ENCODE peak calls at places on chromosomes 12 and 14, in six cellular contexts. One of them, this sample, is unnamed.

GRCh38 chr14:49366416-49366815 is 219.8 kb downstream of the RPS29 start:
- DNase-seq in H1: no peak
- DNase-seq in IMR-90: no peak
- DNase-seq in neuronal stem cell: no peak
- DNase-seq in mesendoderm: peak
- DNase-seq in mesenchymal stem cell: no peak
- DNase-seq in this sample: no peak

GRCh38 chr14:93375673-93376156 is 28.7 kb downstream of the COX8C start:
- DNase-seq in mesenchymal stem cell: no peak
- DNase-seq in IMR-90: no peak
- DNase-seq in H1: no peak
- DNase-seq in neuronal stem cell: no peak
- DNase-seq in mesendoderm: no peak
- DNase-seq in this sample: no peak

GRCh38 chr14:97412933-97413574 is 615.9 kb downstream of the VRK1 start:
- DNase-seq in IMR-90: no peak
- DNase-seq in neuronal stem cell: no peak
- DNase-seq in mesenchymal stem cell: no peak
- DNase-seq in H1: no peak
- DNase-seq in mesendoderm: no peak
- DNase-seq in this sample: no peak

GRCh38 chr14:96255501-96256366 is at the start of gene BDKRB1:
- DNase-seq in IMR-90: peak
- DNase-seq in mesenchymal stem cell: peak
- DNase-seq in neuronal stem cell: no peak
- DNase-seq in mesendoderm: no peak
- DNase-seq in H1: no peak
- DNase-seq in this sample: no peak

GRCh38 chr12:117236456-117237001 is 46.3 kb upstream of the FBXO21 start:
- DNase-seq in IMR-90: peak
- DNase-seq in neuronal stem cell: peak
- DNase-seq in mesenchymal stem cell: peak
- DNase-seq in H1: peak
- DNase-seq in mesendoderm: peak
- DNase-seq in this sample: peak

GRCh38 chr14:87312138-87312537 is 680.8 kb downstream of the GALC start:
- DNase-seq in mesendoderm: peak
- DNase-seq in H1: no peak
- DNase-seq in IMR-90: no peak
- DNase-seq in neuronal stem cell: no peak
- DNase-seq in mesenchymal stem cell: no peak
- DNase-seq in this sample: no peak

GRCh38 chr12:106135781-106136180 is 3.0 kb downstream of the NUAK1 start:
- DNase-seq in IMR-90: peak
- DNase-seq in mesenchymal stem cell: peak
- DNase-seq in neuronal stem cell: no peak
- DNase-seq in H1: no peak
- DNase-seq in mesendoderm: no peak
- DNase-seq in this sample: no peak

GRCh38 chr12:67751376-67751928 is 102.9 kb downstream of the DYRK2 start:
- DNase-seq in mesenchymal stem cell: peak
- DNase-seq in IMR-90: peak
- DNase-seq in mesendoderm: no peak
- DNase-seq in neuronal stem cell: no peak
- DNase-seq in H1: no peak
- DNase-seq in this sample: no peak

GRCh38 chr12:117218149-117218548 is 27.9 kb upstream of the FBXO21 start:
- DNase-seq in mesenchymal stem cell: no peak
- DNase-seq in IMR-90: no peak
- DNase-seq in neuronal stem cell: no peak
- DNase-seq in mesendoderm: no peak
- DNase-seq in H1: no peak
- DNase-seq in this sample: no peak

GRCh38 chr12:113237748-113238147 is 16.5 kb downstream of the TPCN1 start:
- DNase-seq in neuronal stem cell: no peak
- DNase-seq in H1: no peak
- DNase-seq in mesenchymal stem cell: no peak
- DNase-seq in IMR-90: no peak
- DNase-seq in mesendoderm: no peak
- DNase-seq in this sample: no peak

DNA sequence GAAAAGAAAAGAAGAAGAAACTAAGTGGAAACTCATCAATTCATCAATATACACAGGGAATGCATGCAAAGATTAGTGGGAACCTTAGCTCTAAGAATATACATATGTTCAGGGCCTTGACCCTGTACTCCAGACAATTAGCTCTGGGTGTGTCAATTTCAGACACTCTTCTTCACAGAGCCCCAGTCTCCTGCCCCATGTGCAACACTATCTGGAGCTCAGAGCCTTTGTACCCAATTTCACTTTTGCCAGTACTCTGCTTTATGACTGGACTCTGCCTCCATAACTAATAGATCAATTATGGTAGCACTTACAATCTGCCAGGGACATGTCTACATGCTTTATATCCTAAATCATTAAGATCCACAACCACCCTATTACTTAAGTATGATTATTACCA is 152.6 kb upstream of the PLEKHG7 start:
- DNase-seq in H1: no peak
- DNase-seq in IMR-90: no peak
- DNase-seq in mesenchymal stem cell: no peak
- DNase-seq in mesendoderm: no peak
- DNase-seq in neuronal stem cell: no peak
- DNase-seq in this sample: no peak
- H2BK120ac ChIP-seq in H1: no peak
- H2BK120ac ChIP-seq in IMR-90: no peak
- H2BK120ac ChIP-seq in mesenchymal stem cell: no peak
- H2BK120ac ChIP-seq in mesendoderm: no peak
- H2BK120ac ChIP-seq in neuronal stem cell: no peak
- H2BK120ac ChIP-seq in this sample: no peak

DNA sequence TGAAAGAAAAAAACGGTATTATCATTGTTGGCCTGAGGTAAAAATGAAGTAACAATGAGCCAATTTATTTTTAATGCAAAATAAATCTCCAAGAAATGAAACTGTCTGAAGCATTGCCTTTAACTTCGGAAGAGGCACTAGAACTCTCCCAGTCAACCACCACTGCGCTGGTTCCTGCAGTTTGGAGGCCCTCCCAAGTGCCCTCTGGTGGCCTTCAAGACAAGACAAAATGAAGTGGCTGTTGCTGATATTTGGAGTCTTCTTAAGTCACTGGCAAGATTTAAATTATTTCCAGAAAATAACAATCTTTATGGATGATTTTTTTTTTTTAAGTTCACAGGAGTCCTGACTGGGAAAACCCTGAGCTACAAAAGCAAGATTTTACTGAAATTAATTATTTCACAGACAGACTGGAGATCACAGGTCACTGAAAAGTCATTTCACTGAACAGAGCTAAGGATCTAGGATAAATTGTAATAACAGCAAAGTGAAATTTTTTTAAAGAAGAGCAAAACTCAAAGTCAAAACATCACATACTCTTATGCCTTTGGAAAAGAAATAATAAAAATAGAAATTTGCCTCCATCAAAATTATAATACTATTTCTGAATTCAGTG is 58.2 kb downstream of the DICER1 start:
- DNase-seq in mesenchymal stem cell: peak
- DNase-seq in neuronal stem cell: peak
- DNase-seq in mesendoderm: peak
- DNase-seq in H1: no peak
- DNase-seq in IMR-90: peak
- DNase-seq in this sample: peak
- H2BK120ac ChIP-seq in mesenchymal stem cell: no peak
- H2BK120ac ChIP-seq in neuronal stem cell: no peak
- H2BK120ac ChIP-seq in mesendoderm: no peak
- H2BK120ac ChIP-seq in H1: no peak
- H2BK120ac ChIP-seq in IMR-90: no peak
- H2BK120ac ChIP-seq in this sample: no peak

DNA sequence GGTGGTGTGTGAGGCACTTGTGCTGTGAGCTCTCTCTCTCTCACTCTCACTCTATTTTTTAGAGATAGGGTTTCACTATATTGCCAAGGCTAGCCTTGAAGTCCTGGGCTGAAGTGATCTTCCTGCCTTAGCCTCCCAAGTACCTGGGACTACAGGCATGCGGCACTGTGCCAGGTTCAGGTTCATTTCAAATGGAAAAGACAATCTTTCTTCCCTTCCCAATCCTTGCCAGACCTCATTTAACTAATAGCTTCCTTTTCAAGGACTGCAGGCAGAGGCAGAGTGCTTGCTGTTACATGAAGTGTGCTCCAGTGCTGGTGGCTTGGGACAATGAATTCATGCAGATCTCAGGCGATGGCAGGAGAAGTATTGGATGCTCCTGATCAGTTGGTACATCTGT is 73.2 kb upstream of the BICD1 start:
- DNase-seq in neuronal stem cell: no peak
- DNase-seq in mesendoderm: no peak
- DNase-seq in H1: no peak
- DNase-seq in mesenchymal stem cell: no peak
- DNase-seq in IMR-90: no peak
- DNase-seq in this sample: no peak
- H2BK120ac ChIP-seq in neuronal stem cell: no peak
- H2BK120ac ChIP-seq in mesendoderm: no peak
- H2BK120ac ChIP-seq in H1: no peak
- H2BK120ac ChIP-seq in mesenchymal stem cell: no peak
- H2BK120ac ChIP-seq in IMR-90: no peak
- H2BK120ac ChIP-seq in this sample: no peak

GRCh38 chr12:14841761-14842160 is 1.6 kb downstream of the ART4 start:
- DNase-seq in IMR-90: peak
- DNase-seq in mesenchymal stem cell: peak
- DNase-seq in neuronal stem cell: no peak
- DNase-seq in mesendoderm: peak
- DNase-seq in H1: no peak
- DNase-seq in this sample: no peak
- H2BK120ac ChIP-seq in IMR-90: peak
- H2BK120ac ChIP-seq in mesenchymal stem cell: no peak
- H2BK120ac ChIP-seq in neuronal stem cell: no peak
- H2BK120ac ChIP-seq in mesendoderm: no peak
- H2BK120ac ChIP-seq in H1: no peak
- H2BK120ac ChIP-seq in this sample: no peak

DNA sequence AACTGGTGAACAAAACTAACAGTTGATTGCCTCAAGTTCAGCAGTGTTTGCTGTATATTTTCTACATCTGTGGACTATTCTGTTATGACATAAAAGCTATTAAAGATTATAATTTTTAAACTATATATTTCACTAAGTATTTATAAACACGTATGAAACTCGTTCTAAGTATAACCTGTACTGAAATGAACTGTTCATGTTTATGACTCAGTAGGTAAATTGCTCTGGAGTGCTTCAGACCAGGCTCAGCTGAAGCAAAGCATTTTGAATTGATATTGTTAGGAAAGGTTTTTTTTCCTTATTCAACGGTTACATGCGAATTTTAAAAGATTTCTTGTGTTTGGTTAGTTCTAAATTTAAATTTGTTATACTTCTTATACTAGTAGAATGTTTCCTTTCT is 151.3 kb downstream of the RAD51B start:
- DNase-seq in H1: no peak
- DNase-seq in neuronal stem cell: no peak
- DNase-seq in mesenchymal stem cell: no peak
- DNase-seq in IMR-90: peak
- DNase-seq in mesendoderm: no peak
- DNase-seq in this sample: no peak
- H2BK120ac ChIP-seq in H1: no peak
- H2BK120ac ChIP-seq in neuronal stem cell: no peak
- H2BK120ac ChIP-seq in mesenchymal stem cell: no peak
- H2BK120ac ChIP-seq in IMR-90: no peak
- H2BK120ac ChIP-seq in mesendoderm: no peak
- H2BK120ac ChIP-seq in this sample: no peak

GRCh38 chr12:24945822-24946221 is 3.1 kb downstream of the BCAT1 start:
- DNase-seq in mesendoderm: no peak
- DNase-seq in H1: no peak
- DNase-seq in mesenchymal stem cell: no peak
- DNase-seq in IMR-90: no peak
- DNase-seq in neuronal stem cell: no peak
- DNase-seq in this sample: no peak
- H2BK120ac ChIP-seq in mesendoderm: peak
- H2BK120ac ChIP-seq in H1: peak
- H2BK120ac ChIP-seq in mesenchymal stem cell: no peak
- H2BK120ac ChIP-seq in IMR-90: no peak
- H2BK120ac ChIP-seq in neuronal stem cell: no peak
- H2BK120ac ChIP-seq in this sample: no peak

GRCh38 chr14:74621556-74621955 is 9.5 kb upstream of the LTBP2 start:
- DNase-seq in IMR-90: no peak
- DNase-seq in H1: no peak
- DNase-seq in neuronal stem cell: no peak
- DNase-seq in mesenchymal stem cell: no peak
- DNase-seq in mesendoderm: peak
- DNase-seq in this sample: no peak

GRCh38 chr14:74619672-74620131 is 7.7 kb upstream of the LTBP2 start:
- DNase-seq in neuronal stem cell: no peak
- DNase-seq in IMR-90: peak
- DNase-seq in H1: no peak
- DNase-seq in mesendoderm: peak
- DNase-seq in mesenchymal stem cell: peak
- DNase-seq in this sample: no peak

GRCh38 chr14:74622257-74622656 is 10.2 kb upstream of the LTBP2 start:
- DNase-seq in H1: no peak
- DNase-seq in IMR-90: no peak
- DNase-seq in mesenchymal stem cell: no peak
- DNase-seq in neuronal stem cell: no peak
- DNase-seq in mesendoderm: no peak
- DNase-seq in this sample: no peak

GRCh38 chr14:74620923-74621322 is 8.9 kb upstream of the LTBP2 start:
- DNase-seq in mesenchymal stem cell: no peak
- DNase-seq in IMR-90: no peak
- DNase-seq in H1: no peak
- DNase-seq in neuronal stem cell: no peak
- DNase-seq in mesendoderm: no peak
- DNase-seq in this sample: no peak

GRCh38 chr14:74620497-74620921 is 8.5 kb upstream of the LTBP2 start:
- DNase-seq in H1: no peak
- DNase-seq in mesendoderm: peak
- DNase-seq in mesenchymal stem cell: peak
- DNase-seq in neuronal stem cell: no peak
- DNase-seq in IMR-90: peak
- DNase-seq in this sample: no peak
- H2BK120ac ChIP-seq in H1: no peak
- H2BK120ac ChIP-seq in mesendoderm: no peak
- H2BK120ac ChIP-seq in mesenchymal stem cell: peak
- H2BK120ac ChIP-seq in neuronal stem cell: no peak
- H2BK120ac ChIP-seq in IMR-90: peak
- H2BK120ac ChIP-seq in this sample: no peak

This sample was measured in H9.